ENCODE peak calls at places on chromosome 13, in six cellular contexts. H is breast epithelium, R is OCI-LY7, L is fibroblast of lung, X is pancreas, B is left ventricle myocardium inferior. V is an unnamed sample.

GRCh38 chr13:105403065-105403464 is 1132.4 kb downstream of the EFNB2 start:
- DNase-seq in R (no peak), B (no peak), X (no peak), L (peak; percentile 42), H (no peak), V (no peak)

GRCh38 chr13:100836696-100837095 is 162.1 kb upstream of the TMTC4 start:
- DNase-seq in B (no peak), R (no peak), X (no peak), H (no peak), L (peak; percentile 45), V (no peak)

GRCh38 chr13:28583661-28584091 is 75.3 kb upstream of the POMP start:
- DNase-seq in L (no peak), R (no peak), X (no peak), B (no peak), H (no peak), V (no peak)

GRCh38 chr13:51364404-51365008 is 25.0 kb downstream of the SERPINE3 start:
- DNase-seq in H (no peak), L (peak; percentile 90), R (no peak), B (no peak), X (no peak), V (no peak)

GRCh38 chr13:99984134-99984462 is 2.5 kb downstream of the ZIC2 start:
- DNase-seq in R (no peak), L (no peak), H (no peak), X (no peak), B (no peak), V (no peak)

GRCh38 chr13:27372896-27373295 is 51.5 kb upstream of the GTF3A start:
- DNase-seq in R (no peak), B (no peak), H (no peak), L (no peak), X (peak; percentile 91), V (peak; percentile 80)

GRCh38 chr13:96629331-96629730 is 364.9 kb downstream of the OXGR1 start:
- DNase-seq in B (no peak), X (no peak), R (no peak), H (no peak), L (no peak), V (no peak)

GRCh38 chr13:46530084-46530935 is 22.7 kb upstream of the LRCH1 start:
- DNase-seq in X (no peak), H (no peak), R (no peak), B (no peak), L (peak; percentile 68), V (no peak)

GRCh38 chr13:114090476-114090875 is 41.9 kb downstream of the RASA3 start:
- DNase-seq in B (no peak), X (peak; percentile 19), L (no peak), R (no peak), H (no peak), V (no peak)

GRCh38 chr13:52097197-52097596 is 31.7 kb downstream of the NEK5 start:
- DNase-seq in L (no peak), H (no peak), B (no peak), R (no peak), X (no peak), V (no peak)

GRCh38 chr13:27953671-27954405 is 15.3 kb downstream of the CDX2 start:
- DNase-seq in B (peak; percentile 68), R (no peak), L (peak; percentile 47), X (peak; percentile 94), H (peak; percentile 22), V (peak; percentile 88)

GRCh38 chr13:31440132-31440531 is 240.4 kb downstream of the B3GLCT start:
- DNase-seq in L (no peak), R (no peak), X (no peak), B (no peak), H (no peak), V (no peak)

GRCh38 chr13:46639033-46639981 is 86.3 kb downstream of the LRCH1 start:
- DNase-seq in X (no peak), L (peak; percentile 56), R (no peak), B (no peak), H (no peak), V (no peak)

GRCh38 chr13:50241479-50241878 is 226.2 kb downstream of the KCNRG start:
- DNase-seq in X (no peak), H (no peak), R (no peak), L (no peak), B (no peak), V (no peak)

GRCh38 chr13:95418946-95419345 is 117.7 kb upstream of the ABCC4 start:
- DNase-seq in X (no peak), R (no peak), B (no peak), L (no peak), H (no peak), V (no peak)

GRCh38 chr13:80361883-80362327 is 21.0 kb upstream of the SPRY2 start:
- DNase-seq in X (no peak), B (no peak), L (no peak), H (no peak), R (peak; percentile 6), V (no peak)

GRCh38 chr13:33280923-33281322 is 4.6 kb downstream of the STARD13 start:
- DNase-seq in H (no peak), X (no peak), L (peak; percentile 63), R (no peak), B (no peak), V (no peak)
- H3K27ac ChIP-seq in H (peak overlapping the region; percentile 84), X (no peak overlapping the region), L (peak overlapping the region; percentile 70), R (no peak overlapping the region), B (peak overlapping the region; percentile 96), V (peak overlapping the region; percentile 36)

DNA sequence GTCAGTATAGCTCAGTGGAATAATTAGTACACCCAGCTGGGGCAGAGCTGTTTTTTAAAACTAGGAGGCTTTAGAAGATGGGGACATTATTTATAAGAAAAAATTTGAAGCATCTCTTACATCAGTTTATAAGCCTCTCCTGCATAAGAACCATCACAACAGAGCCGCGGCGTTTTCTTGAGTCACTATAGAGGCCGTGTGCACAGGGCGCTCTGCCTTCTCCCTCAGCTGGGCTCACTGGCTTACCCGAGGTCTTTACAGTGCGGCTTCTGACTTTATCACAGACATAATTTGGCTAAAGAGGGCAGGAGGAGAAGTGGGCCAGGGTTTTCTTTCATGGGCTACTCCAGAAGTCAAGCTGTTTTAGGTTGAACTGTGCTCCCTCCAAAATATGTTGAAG is 135.5 kb upstream of the RNF113B start:
- DNase-seq in H (no peak), L (no peak), B (no peak), R (no peak), X (no peak), V (no peak)
- H3K27ac ChIP-seq in H (no peak overlapping the region), L (no peak overlapping the region), B (no peak overlapping the region), R (no peak overlapping the region), X (peak overlapping the region; percentile 82), V (no peak overlapping the region)

GRCh38 chr13:37168151-37168550 is 62.7 kb upstream of the CSNK1A1L start:
- DNase-seq in H (no peak), L (no peak), B (no peak), X (no peak), R (no peak), V (no peak)

GRCh38 chr13:37175996-37176395 is 70.5 kb upstream of the CSNK1A1L start:
- DNase-seq in R (no peak), X (no peak), H (no peak), L (peak; percentile 84), B (no peak), V (no peak)

GRCh38 chr13:37168922-37169321 is 63.5 kb upstream of the CSNK1A1L start:
- DNase-seq in L (no peak), R (no peak), X (no peak), B (no peak), H (no peak), V (no peak)

DNA sequence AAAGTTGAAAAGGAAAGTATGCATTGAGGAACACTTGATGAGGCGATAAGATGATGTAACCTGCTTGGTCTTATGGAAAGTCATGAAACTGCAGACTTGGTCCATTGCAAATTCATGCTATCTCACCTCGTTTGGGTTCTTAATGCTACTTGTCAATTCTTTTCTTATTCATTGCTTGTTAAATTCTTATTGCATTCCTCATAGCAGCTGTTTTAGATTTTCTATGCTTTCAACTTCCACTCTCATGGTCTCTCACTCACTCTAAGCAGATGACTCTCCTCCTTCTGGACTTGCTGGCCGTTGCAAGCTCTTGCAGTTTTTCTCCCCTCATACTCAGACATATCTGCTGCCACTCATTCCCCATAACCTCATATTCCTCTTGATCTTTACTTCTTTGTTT is 67.8 kb upstream of the CSNK1A1L start:
- DNase-seq in L (peak; percentile 92), B (no peak), X (no peak), H (no peak), R (no peak), V (no peak)
- H3K27ac ChIP-seq in L (peak overlapping the region; percentile 64), B (no peak overlapping the region), X (no peak overlapping the region), H (no peak overlapping the region), R (no peak overlapping the region), V (no peak overlapping the region)

GRCh38 chr13:48000559-48001126 is 430 bp downstream of the SUCLA2 start:
- DNase-seq in L (peak; percentile 20), R (peak; percentile 18), B (no peak), H (no peak), X (peak; percentile 75), V (peak; percentile 27)
- H3K27ac ChIP-seq in L (peak overlapping the region; percentile 88), R (no peak overlapping the region), B (peak overlapping the region; percentile 87), H (peak overlapping the region; percentile 86), X (peak overlapping the region; percentile 38), V (peak overlapping the region; percentile 85)

GRCh38 chr13:112733112-112733511 is 43.3 kb downstream of the ATP11A start:
- DNase-seq in X (no peak), H (no peak), L (no peak), B (no peak), R (no peak), V (no peak)
- H3K27ac ChIP-seq in X (no peak overlapping the region), H (no peak overlapping the region), L (no peak overlapping the region), B (peak overlapping the region; percentile 89), R (no peak overlapping the region), V (no peak overlapping the region)

DNA sequence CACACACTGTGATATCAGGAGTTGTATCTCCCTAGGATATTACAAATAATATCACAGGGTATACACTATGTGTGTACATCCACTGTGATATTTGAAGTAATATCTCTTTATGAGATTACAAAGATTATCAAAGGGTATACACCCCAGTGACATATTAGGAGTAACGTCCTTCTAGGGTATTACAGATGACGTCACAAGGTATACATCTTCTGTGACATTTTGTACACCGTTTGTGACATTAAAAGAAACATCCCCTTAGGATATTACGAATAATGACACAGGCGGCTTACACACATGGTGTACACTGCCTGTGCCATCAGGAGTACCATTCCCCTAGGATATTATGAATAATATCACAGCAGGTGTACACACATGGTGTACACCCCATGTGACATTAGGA is 13.4 kb upstream of the RGCC start:
- DNase-seq in L (no peak), B (no peak), H (no peak), X (no peak), R (no peak), V (no peak)
- H3K27ac ChIP-seq in L (no peak overlapping the region), B (no peak overlapping the region), H (no peak overlapping the region), X (no peak overlapping the region), R (no peak overlapping the region), V (no peak overlapping the region)

DNA sequence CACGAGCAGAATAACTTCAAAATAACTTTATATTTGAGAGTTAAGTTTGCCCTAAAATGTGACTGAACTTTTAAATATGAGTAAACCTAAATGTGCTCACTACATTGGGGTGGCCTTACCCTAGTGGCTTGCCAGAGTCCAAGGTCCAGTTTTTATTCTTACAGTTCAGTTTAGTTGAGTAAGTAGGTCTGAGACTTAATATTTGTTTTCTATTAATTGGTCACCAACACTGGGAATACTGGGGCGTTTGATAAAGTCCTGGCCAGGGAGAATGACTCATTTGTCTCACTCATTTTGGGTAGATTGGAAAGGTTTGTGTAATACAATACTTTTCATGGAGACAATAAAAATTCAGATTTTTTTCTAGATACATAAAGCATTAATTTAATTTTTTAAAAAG is 127.8 kb upstream of the SPATA13 start:
- DNase-seq in R (no peak), B (no peak), L (peak; percentile 64), H (no peak), X (no peak), V (no peak)
- H3K27ac ChIP-seq in R (no peak overlapping the region), B (peak overlapping the region; percentile 67), L (peak overlapping the region; percentile 64), H (no peak overlapping the region), X (peak overlapping the region; percentile 85), V (peak overlapping the region; percentile 34)